ENCODE peak calls at places on chromosomes 13 and 19, in seven cellular contexts. G, C, H, Q, E, D and Y are unnamed samples.

GRCh38 chr13:78341032-78341431 is 262.3 kb downstream of the POU4F1 start:
- DNase-seq in G (no peak), C (no peak), H (no peak), Q (no peak), E (no peak), D (no peak), Y (no peak)

GRCh38 chr13:54433511-54434206 is 1405.0 kb downstream of the OLFM4 start:
- DNase-seq in G (no peak), C (no peak), H (no peak), Q (peak), E (no peak), D (no peak), Y (no peak)

GRCh38 chr13:106133025-106133424 is 402.4 kb downstream of the EFNB2 start:
- DNase-seq in G (no peak), C (no peak), H (no peak), Q (peak), E (peak), D (no peak), Y (peak)

GRCh38 chr13:76397413-76397812 is 488.8 kb downstream of the KCTD12 start:
- DNase-seq in G (no peak), C (no peak), H (no peak), Q (no peak), E (no peak), D (no peak), Y (no peak)

GRCh38 chr13:113150545-113151365 is 7.7 kb upstream of the PROZ start:
- DNase-seq in G (no peak), C (no peak), H (no peak), Q (no peak), E (no peak), D (no peak), Y (peak)

GRCh38 chr13:114080739-114081561 is 51.5 kb downstream of the RASA3 start:
- DNase-seq in G (no peak), C (no peak), H (peak), Q (no peak), E (no peak), D (no peak), Y (peak)

GRCh38 chr13:44412341-44412935 is 38.8 kb downstream of the SERP2 start:
- DNase-seq in G (no peak), C (no peak), H (no peak), Q (no peak), E (no peak), D (no peak), Y (peak)

GRCh38 chr19:5484398-5485285 is 29.4 kb downstream of the ZNRF4 start:
- DNase-seq in G (no peak), C (no peak), H (no peak), Q (no peak), E (peak), D (no peak), Y (peak)

GRCh38 chr13:28297341-28297740 is 159.0 kb downstream of the PAN3 start:
- DNase-seq in G (no peak), C (no peak), H (no peak), Q (no peak), E (peak), D (no peak), Y (no peak)

GRCh38 chr13:30128591-30128990 is 178.8 kb downstream of the KATNAL1 start:
- DNase-seq in G (no peak), C (no peak), H (no peak), Q (no peak), E (no peak), D (no peak), Y (no peak)